ENCODE peak calls at places on chromosomes 13 and 19, in six cellular contexts. D is iris pigment epithelial cell, A is M059J, U is left ventricle myocardium inferior, F is DMS153, H is activated B cell treated with CpG ODN at 0.5 μM for 24 hours. L is an unnamed sample.

GRCh38 chr13:41145136-41145908 is 12.7 kb upstream of the KBTBD6 start:
- DNase-seq in D (peak; percentile 73), A (no peak), U (no peak), F (no peak), H (no peak), L (no peak)

GRCh38 chr19:35177377-35178274 is 23.1 kb downstream of the FXYD5 start:
- DNase-seq in D (no peak), A (no peak), U (no peak), F (no peak), H (no peak), L (no peak)

GRCh38 chr19:38412961-38413360 is 10.1 kb downstream of the FAM98C start:
- DNase-seq in D (no peak), A (no peak), U (no peak), F (no peak), H (no peak), L (no peak)

GRCh38 chr13:93355094-93355493 is 128.5 kb downstream of the GPC6 start:
- DNase-seq in D (no peak), A (no peak), U (no peak), F (no peak), H (no peak), L (no peak)

GRCh38 chr19:11005521-11005920 is 44.7 kb downstream of the SMARCA4 start:
- DNase-seq in D (no peak), A (no peak), U (no peak), F (no peak), H (no peak), L (no peak)

GRCh38 chr13:112747256-112747655 is 57.4 kb downstream of the ATP11A start:
- DNase-seq in D (no peak), A (no peak), U (no peak), F (no peak), H (no peak), L (no peak)

GRCh38 chr19:16814526-16815100 is 14.6 kb upstream of the SIN3B start:
- DNase-seq in D (peak; percentile 53), A (peak; percentile 37), U (no peak), F (no peak), H (no peak), L (no peak)

GRCh38 chr19:11453468-11454341 is 18.3 kb downstream of the PRKCSH start:
- DNase-seq in D (no peak), A (no peak), U (no peak), F (no peak), H (no peak), L (peak; percentile 32)

GRCh38 chr13:98810746-98811145 is 58.3 kb upstream of the SLC15A1 start:
- DNase-seq in D (peak; percentile 31), A (no peak), U (no peak), F (no peak), H (no peak), L (no peak)

GRCh38 chr13:74250738-74251190 is 116.6 kb upstream of the KLF12 start:
- DNase-seq in D (peak; percentile 47), A (peak; percentile 91), U (no peak), F (no peak), H (no peak), L (no peak)

GRCh38 chr13:97780486-97780885 is 173.0 kb upstream of the IPO5 start:
- DNase-seq in D (no peak), A (no peak), U (no peak), F (no peak), H (no peak), L (no peak)

GRCh38 chr19:9865732-9866627 is 30.9 kb downstream of the PIN1 start:
- DNase-seq in D (no peak), A (no peak), U (no peak), F (no peak), H (no peak), L (no peak)

GRCh38 chr13:44432595-44432994 is 59.0 kb downstream of the SERP2 start:
- DNase-seq in D (no peak), A (peak; percentile 27), U (no peak), F (no peak), H (no peak), L (no peak)

GRCh38 chr13:87820221-87820620 is 149.1 kb downstream of the SLITRK5 start:
- DNase-seq in D (no peak), A (no peak), U (no peak), F (no peak), H (no peak), L (no peak)

GRCh38 chr19:54254195-54254906 is 2.7 kb downstream of the LILRB5 start:
- DNase-seq in D (no peak), A (no peak), U (no peak), F (no peak), H (no peak), L (no peak)

GRCh38 chr19:2345076-2345475 is 15.0 kb upstream of the TMPRSS9 start:
- DNase-seq in D (no peak), A (no peak), U (no peak), F (no peak), H (no peak), L (no peak)

GRCh38 chr13:98970293-98970692 is 7.6 kb downstream of the DOCK9 start:
- DNase-seq in D (no peak), A (no peak), U (peak; percentile 37), F (no peak), H (no peak), L (no peak)

GRCh38 chr13:26679411-26679810 is 81.2 kb downstream of the GPR12 start:
- DNase-seq in D (peak; percentile 57), A (peak; percentile 39), U (no peak), F (no peak), H (no peak), L (no peak)

GRCh38 chr19:6221220-6221877 is 58.4 kb downstream of the MLLT1 start:
- DNase-seq in D (no peak), A (no peak), U (no peak), F (no peak), H (no peak), L (no peak)

GRCh38 chr19:36686365-36687213 is 823 bp upstream of the ZNF567 start:
- DNase-seq in D (peak; percentile 20), A (no peak), U (no peak), F (no peak), H (no peak), L (no peak)

GRCh38 chr19:32464279-32464678 is 58.7 kb downstream of the DPY19L3 start:
- DNase-seq in D (peak; percentile 14), A (peak; percentile 22), U (no peak), F (no peak), H (no peak), L (no peak)

GRCh38 chr19:5857203-5858081 is 6.2 kb upstream of the FUT3 start:
- DNase-seq in D (no peak), A (no peak), U (no peak), F (no peak), H (no peak), L (no peak)

GRCh38 chr13:80873589-80873988 is 532.7 kb upstream of the SPRY2 start:
- DNase-seq in D (no peak), A (no peak), U (no peak), F (no peak), H (no peak), L (no peak)

GRCh38 chr19:49875801-49876421 is 1.2 kb downstream of the AKT1S1 start:
- DNase-seq in D (peak; percentile 39), A (peak; percentile 54), U (peak; percentile 64), F (no peak), H (peak; percentile 64), L (peak; percentile 67)

GRCh38 chr19:4970558-4971423 is 1.9 kb downstream of the KDM4B start:
- DNase-seq in D (peak; percentile 41), A (no peak), U (peak; percentile 53), F (no peak), H (no peak), L (no peak)

GRCh38 chr13:44853641-44854040 is 135.6 kb downstream of the NUFIP1 start:
- DNase-seq in D (peak; percentile 50), A (no peak), U (no peak), F (peak; percentile 36), H (no peak), L (peak; percentile 83)

GRCh38 chr19:47436712-47437401 is 17.5 kb upstream of the MEIS3 start:
- DNase-seq in D (peak; percentile 43), A (peak; percentile 63), U (peak; percentile 68), F (peak; percentile 66), H (peak; percentile 71), L (peak; percentile 88)

GRCh38 chr19:13935765-13936486 is 2.3 kb downstream of the PODNL1 start:
- DNase-seq in D (no peak), A (no peak), U (no peak), F (no peak), H (no peak), L (no peak)

GRCh38 chr19:48806818-48807589 is 3.8 kb downstream of the BCAT2 start:
- DNase-seq in D (no peak), A (no peak), U (no peak), F (no peak), H (no peak), L (peak; percentile 83)

GRCh38 chr13:26991508-26992181 is 180.0 kb downstream of the USP12 start:
- DNase-seq in D (no peak), A (peak; percentile 60), U (no peak), F (no peak), H (no peak), L (no peak)

GRCh38 chr13:114131581-114132418 is 623 bp downstream of the RASA3 start:
- DNase-seq in D (peak; percentile 60), A (peak; percentile 45), U (peak; percentile 25), F (no peak), H (peak; percentile 43), L (no peak)

GRCh38 chr19:46772170-46773017 is 16.0 kb downstream of the SLC1A5 start:
- DNase-seq in D (no peak), A (no peak), U (no peak), F (no peak), H (no peak), L (no peak)

GRCh38 chr19:40771101-40771539 is 4.2 kb upstream of the MIA start:
- DNase-seq in D (no peak), A (no peak), U (no peak), F (no peak), H (no peak), L (peak; percentile 49)

L was measured in Caco-2.